ENCODE peak calls at places on chromosomes 3 and 15, in seven cellular contexts. M is cerebellar cortex, L is activated gamma-delta T cell treated with Interleukin-2 at 50 U/mL for 16 hours, V is uterus, C is EL, I is cardiac fibroblast, E is tibial nerve. G is an unnamed sample.

GRCh38 chr3:178841011-178841410 is 230.6 kb downstream of the ZMAT3 start:
- DNase-seq in M (no peak), L (no peak), V (no peak), C (no peak), I (peak), E (no peak), G (no peak)

GRCh38 chr3:43894176-43895049 is 203.7 kb downstream of the ABHD5 start:
- DNase-seq in M (peak), L (no peak), V (peak), C (peak), I (peak), E (peak), G (no peak)

GRCh38 chr3:133695772-133696171 is 34.0 kb upstream of the TOPBP1 start:
- DNase-seq in M (no peak), L (no peak), V (no peak), C (no peak), I (no peak), E (no peak), G (no peak)

GRCh38 chr3:148253713-148254112 is 444.0 kb upstream of the AGTR1 start:
- DNase-seq in M (no peak), L (no peak), V (no peak), C (no peak), I (no peak), E (no peak), G (no peak)

GRCh38 chr3:87410110-87410509 is 133.7 kb upstream of the POU1F1 start:
- DNase-seq in M (no peak), L (no peak), V (no peak), C (peak), I (peak), E (no peak), G (no peak)

GRCh38 chr3:1439395-1439794 is 346.6 kb downstream of the CNTN6 start:
- DNase-seq in M (no peak), L (no peak), V (no peak), C (no peak), I (no peak), E (no peak), G (no peak)

GRCh38 chr15:79606831-79607355 is 174.8 kb downstream of the MINAR1 start:
- DNase-seq in M (no peak), L (no peak), V (no peak), C (no peak), I (no peak), E (no peak), G (no peak)

GRCh38 chr3:187011915-187012314 is 81.6 kb downstream of the ST6GAL1 start:
- DNase-seq in M (no peak), L (no peak), V (no peak), C (no peak), I (no peak), E (no peak), G (no peak)

GRCh38 chr3:64760258-64760657 is 72.5 kb upstream of the ADAMTS9 start:
- DNase-seq in M (no peak), L (no peak), V (no peak), C (no peak), I (no peak), E (no peak), G (no peak)